ENCODE peak calls at places on chromosomes 16 and 17, in seven cellular contexts. One of them, this sample, is unnamed.

GRCh38 chr17:42087736-42088705 is 10.3 kb downstream of the ZNF385C start:
- DNase-seq in T-helper 2 cell: no peak
- DNase-seq in amniotic stem cell: no peak
- DNase-seq in central memory CD8-positive, alpha-beta T cell: no peak
- DNase-seq in left ventricle myocardium superior: no peak
- DNase-seq in HS-5: no peak
- DNase-seq in NCI-H748 treated with DMSO at 0.1 percent for 48 hours: no peak
- DNase-seq in this sample: no peak

GRCh38 chr17:78392295-78392694 is 13.8 kb downstream of the PGS1 start:
- DNase-seq in T-helper 2 cell: no peak
- DNase-seq in amniotic stem cell: no peak
- DNase-seq in central memory CD8-positive, alpha-beta T cell: no peak
- DNase-seq in left ventricle myocardium superior: peak
- DNase-seq in HS-5: no peak
- DNase-seq in NCI-H748 treated with DMSO at 0.1 percent for 48 hours: no peak
- DNase-seq in this sample: no peak

GRCh38 chr17:65177901-65178300 is 40.7 kb downstream of the RGS9 start:
- DNase-seq in T-helper 2 cell: no peak
- DNase-seq in amniotic stem cell: no peak
- DNase-seq in central memory CD8-positive, alpha-beta T cell: no peak
- DNase-seq in left ventricle myocardium superior: no peak
- DNase-seq in HS-5: peak
- DNase-seq in NCI-H748 treated with DMSO at 0.1 percent for 48 hours: no peak
- DNase-seq in this sample: no peak

GRCh38 chr17:70205386-70205785 is 36.1 kb downstream of the KCNJ2 start:
- DNase-seq in T-helper 2 cell: no peak
- DNase-seq in amniotic stem cell: no peak
- DNase-seq in central memory CD8-positive, alpha-beta T cell: no peak
- DNase-seq in left ventricle myocardium superior: no peak
- DNase-seq in HS-5: no peak
- DNase-seq in NCI-H748 treated with DMSO at 0.1 percent for 48 hours: no peak
- DNase-seq in this sample: no peak

GRCh38 chr17:40818733-40819527 is 3.5 kb downstream of the KRT10 start:
- DNase-seq in T-helper 2 cell: peak
- DNase-seq in amniotic stem cell: peak
- DNase-seq in central memory CD8-positive, alpha-beta T cell: peak
- DNase-seq in left ventricle myocardium superior: peak
- DNase-seq in HS-5: no peak
- DNase-seq in NCI-H748 treated with DMSO at 0.1 percent for 48 hours: peak
- DNase-seq in this sample: peak

GRCh38 chr17:63698381-63698885 is 1.5 kb downstream of the LIMD2 start:
- DNase-seq in T-helper 2 cell: no peak
- DNase-seq in amniotic stem cell: no peak
- DNase-seq in central memory CD8-positive, alpha-beta T cell: no peak
- DNase-seq in left ventricle myocardium superior: no peak
- DNase-seq in HS-5: no peak
- DNase-seq in NCI-H748 treated with DMSO at 0.1 percent for 48 hours: no peak
- DNase-seq in this sample: no peak

GRCh38 chr17:45857977-45858708 is 13.5 kb downstream of the SPPL2C start:
- DNase-seq in T-helper 2 cell: no peak
- DNase-seq in amniotic stem cell: peak
- DNase-seq in central memory CD8-positive, alpha-beta T cell: no peak
- DNase-seq in left ventricle myocardium superior: no peak
- DNase-seq in HS-5: no peak
- DNase-seq in NCI-H748 treated with DMSO at 0.1 percent for 48 hours: no peak
- DNase-seq in this sample: no peak

GRCh38 chr16:68492501-68493411 is 44.4 kb upstream of the SMPD3 start:
- DNase-seq in T-helper 2 cell: no peak
- DNase-seq in amniotic stem cell: no peak
- DNase-seq in central memory CD8-positive, alpha-beta T cell: no peak
- DNase-seq in left ventricle myocardium superior: no peak
- DNase-seq in HS-5: no peak
- DNase-seq in NCI-H748 treated with DMSO at 0.1 percent for 48 hours: no peak
- DNase-seq in this sample: no peak

GRCh38 chr16:56617212-56618085 is 8.1 kb upstream of the MT1E start:
- DNase-seq in T-helper 2 cell: no peak
- DNase-seq in amniotic stem cell: no peak
- DNase-seq in central memory CD8-positive, alpha-beta T cell: no peak
- DNase-seq in left ventricle myocardium superior: peak
- DNase-seq in HS-5: no peak
- DNase-seq in NCI-H748 treated with DMSO at 0.1 percent for 48 hours: no peak
- DNase-seq in this sample: peak

GRCh38 chr17:35568561-35568960 is 7.9 kb upstream of the SLFN14 start:
- DNase-seq in T-helper 2 cell: peak
- DNase-seq in amniotic stem cell: no peak
- DNase-seq in central memory CD8-positive, alpha-beta T cell: no peak
- DNase-seq in left ventricle myocardium superior: no peak
- DNase-seq in HS-5: no peak
- DNase-seq in NCI-H748 treated with DMSO at 0.1 percent for 48 hours: no peak
- DNase-seq in this sample: no peak

GRCh38 chr17:67378444-67379250 is 1.6 kb downstream of the PITPNC1 start:
- DNase-seq in T-helper 2 cell: peak
- DNase-seq in amniotic stem cell: peak
- DNase-seq in central memory CD8-positive, alpha-beta T cell: peak
- DNase-seq in left ventricle myocardium superior: peak
- DNase-seq in HS-5: no peak
- DNase-seq in NCI-H748 treated with DMSO at 0.1 percent for 48 hours: peak
- DNase-seq in this sample: peak

GRCh38 chr17:58974354-58974753 is 132.3 kb downstream of the TRIM37 start:
- DNase-seq in T-helper 2 cell: no peak
- DNase-seq in amniotic stem cell: no peak
- DNase-seq in central memory CD8-positive, alpha-beta T cell: no peak
- DNase-seq in left ventricle myocardium superior: no peak
- DNase-seq in HS-5: no peak
- DNase-seq in NCI-H748 treated with DMSO at 0.1 percent for 48 hours: no peak
- DNase-seq in this sample: no peak

GRCh38 chr16:57618306-57619132 is 9.9 kb upstream of the ADGRG1 start:
- DNase-seq in T-helper 2 cell: no peak
- DNase-seq in amniotic stem cell: no peak
- DNase-seq in central memory CD8-positive, alpha-beta T cell: no peak
- DNase-seq in left ventricle myocardium superior: no peak
- DNase-seq in HS-5: no peak
- DNase-seq in NCI-H748 treated with DMSO at 0.1 percent for 48 hours: no peak
- DNase-seq in this sample: peak

GRCh38 chr16:17466876-17467275 is 3.9 kb downstream of the XYLT1 start:
- DNase-seq in T-helper 2 cell: no peak
- DNase-seq in amniotic stem cell: no peak
- DNase-seq in central memory CD8-positive, alpha-beta T cell: no peak
- DNase-seq in left ventricle myocardium superior: no peak
- DNase-seq in HS-5: no peak
- DNase-seq in NCI-H748 treated with DMSO at 0.1 percent for 48 hours: no peak
- DNase-seq in this sample: no peak

GRCh38 chr17:28151001-28151400 is 108.5 kb downstream of the NLK start:
- DNase-seq in T-helper 2 cell: no peak
- DNase-seq in amniotic stem cell: no peak
- DNase-seq in central memory CD8-positive, alpha-beta T cell: no peak
- DNase-seq in left ventricle myocardium superior: no peak
- DNase-seq in HS-5: no peak
- DNase-seq in NCI-H748 treated with DMSO at 0.1 percent for 48 hours: peak
- DNase-seq in this sample: no peak

GRCh38 chr17:77602062-77602746 is 356.3 kb upstream of the TNRC6C start:
- DNase-seq in T-helper 2 cell: no peak
- DNase-seq in amniotic stem cell: no peak
- DNase-seq in central memory CD8-positive, alpha-beta T cell: no peak
- DNase-seq in left ventricle myocardium superior: peak
- DNase-seq in HS-5: no peak
- DNase-seq in NCI-H748 treated with DMSO at 0.1 percent for 48 hours: no peak
- DNase-seq in this sample: no peak

GRCh38 chr16:89037261-89038152 is 56.1 kb upstream of the ACSF3 start:
- DNase-seq in T-helper 2 cell: no peak
- DNase-seq in amniotic stem cell: peak
- DNase-seq in central memory CD8-positive, alpha-beta T cell: no peak
- DNase-seq in left ventricle myocardium superior: peak
- DNase-seq in HS-5: no peak
- DNase-seq in NCI-H748 treated with DMSO at 0.1 percent for 48 hours: no peak
- DNase-seq in this sample: no peak

GRCh38 chr17:65749479-65749878 is 188.0 kb upstream of the AXIN2 start:
- DNase-seq in T-helper 2 cell: no peak
- DNase-seq in amniotic stem cell: no peak
- DNase-seq in central memory CD8-positive, alpha-beta T cell: no peak
- DNase-seq in left ventricle myocardium superior: no peak
- DNase-seq in HS-5: peak
- DNase-seq in NCI-H748 treated with DMSO at 0.1 percent for 48 hours: no peak
- DNase-seq in this sample: no peak

GRCh38 chr17:39235555-39236221 is 9.9 kb upstream of the STAC2 start:
- DNase-seq in T-helper 2 cell: no peak
- DNase-seq in amniotic stem cell: no peak
- DNase-seq in central memory CD8-positive, alpha-beta T cell: no peak
- DNase-seq in left ventricle myocardium superior: no peak
- DNase-seq in HS-5: no peak
- DNase-seq in NCI-H748 treated with DMSO at 0.1 percent for 48 hours: peak
- DNase-seq in this sample: no peak

GRCh38 chr17:37361543-37361942 is 14.2 kb upstream of the C17orf78 start:
- DNase-seq in T-helper 2 cell: no peak
- DNase-seq in amniotic stem cell: no peak
- DNase-seq in central memory CD8-positive, alpha-beta T cell: no peak
- DNase-seq in left ventricle myocardium superior: no peak
- DNase-seq in HS-5: no peak
- DNase-seq in NCI-H748 treated with DMSO at 0.1 percent for 48 hours: no peak
- DNase-seq in this sample: no peak

GRCh38 chr17:3915642-3916012 is 638 bp downstream of the P2RX1 start:
- DNase-seq in T-helper 2 cell: no peak
- DNase-seq in amniotic stem cell: no peak
- DNase-seq in central memory CD8-positive, alpha-beta T cell: no peak
- DNase-seq in left ventricle myocardium superior: no peak
- DNase-seq in HS-5: no peak
- DNase-seq in NCI-H748 treated with DMSO at 0.1 percent for 48 hours: no peak
- DNase-seq in this sample: no peak

GRCh38 chr16:2587891-2588565 is 50.2 kb downstream of the PDPK1 start:
- DNase-seq in T-helper 2 cell: no peak
- DNase-seq in amniotic stem cell: no peak
- DNase-seq in central memory CD8-positive, alpha-beta T cell: no peak
- DNase-seq in left ventricle myocardium superior: peak
- DNase-seq in HS-5: no peak
- DNase-seq in NCI-H748 treated with DMSO at 0.1 percent for 48 hours: no peak
- DNase-seq in this sample: no peak

GRCh38 chr16:10521681-10522274 is 58.6 kb downstream of the EMP2 start:
- DNase-seq in T-helper 2 cell: no peak
- DNase-seq in amniotic stem cell: peak
- DNase-seq in central memory CD8-positive, alpha-beta T cell: no peak
- DNase-seq in left ventricle myocardium superior: peak
- DNase-seq in HS-5: no peak
- DNase-seq in NCI-H748 treated with DMSO at 0.1 percent for 48 hours: no peak
- DNase-seq in this sample: no peak

GRCh38 chr17:31627960-31628359 is 231.1 kb downstream of the COPRS start:
- DNase-seq in T-helper 2 cell: no peak
- DNase-seq in amniotic stem cell: peak
- DNase-seq in central memory CD8-positive, alpha-beta T cell: no peak
- DNase-seq in left ventricle myocardium superior: no peak
- DNase-seq in HS-5: peak
- DNase-seq in NCI-H748 treated with DMSO at 0.1 percent for 48 hours: no peak
- DNase-seq in this sample: no peak

GRCh38 chr16:3065069-3065741 is at the start of gene IL32:
- DNase-seq in T-helper 2 cell: peak
- DNase-seq in amniotic stem cell: peak
- DNase-seq in central memory CD8-positive, alpha-beta T cell: no peak
- DNase-seq in left ventricle myocardium superior: peak
- DNase-seq in HS-5: peak
- DNase-seq in NCI-H748 treated with DMSO at 0.1 percent for 48 hours: no peak
- DNase-seq in this sample: no peak

GRCh38 chr16:81669473-81670350 is 109.4 kb upstream of the PLCG2 start:
- DNase-seq in T-helper 2 cell: no peak
- DNase-seq in amniotic stem cell: no peak
- DNase-seq in central memory CD8-positive, alpha-beta T cell: no peak
- DNase-seq in left ventricle myocardium superior: no peak
- DNase-seq in HS-5: no peak
- DNase-seq in NCI-H748 treated with DMSO at 0.1 percent for 48 hours: no peak
- DNase-seq in this sample: no peak

GRCh38 chr17:81513669-81514484 is 1.3 kb upstream of the ACTG1 start:
- DNase-seq in T-helper 2 cell: no peak
- DNase-seq in amniotic stem cell: peak
- DNase-seq in central memory CD8-positive, alpha-beta T cell: no peak
- DNase-seq in left ventricle myocardium superior: peak
- DNase-seq in HS-5: no peak
- DNase-seq in NCI-H748 treated with DMSO at 0.1 percent for 48 hours: peak
- DNase-seq in this sample: peak

GRCh38 chr17:47810200-47810821 is 11.3 kb downstream of the OSBPL7 start:
- DNase-seq in T-helper 2 cell: no peak
- DNase-seq in amniotic stem cell: peak
- DNase-seq in central memory CD8-positive, alpha-beta T cell: no peak
- DNase-seq in left ventricle myocardium superior: no peak
- DNase-seq in HS-5: peak
- DNase-seq in NCI-H748 treated with DMSO at 0.1 percent for 48 hours: no peak
- DNase-seq in this sample: no peak

GRCh38 chr17:21297597-21297996 is 13.1 kb downstream of the MAP2K3 start:
- DNase-seq in T-helper 2 cell: no peak
- DNase-seq in amniotic stem cell: no peak
- DNase-seq in central memory CD8-positive, alpha-beta T cell: no peak
- DNase-seq in left ventricle myocardium superior: no peak
- DNase-seq in HS-5: no peak
- DNase-seq in NCI-H748 treated with DMSO at 0.1 percent for 48 hours: no peak
- DNase-seq in this sample: no peak

GRCh38 chr17:2792541-2793169 is 3.6 kb upstream of the RAP1GAP2 start:
- DNase-seq in T-helper 2 cell: no peak
- DNase-seq in amniotic stem cell: no peak
- DNase-seq in central memory CD8-positive, alpha-beta T cell: peak
- DNase-seq in left ventricle myocardium superior: no peak
- DNase-seq in HS-5: no peak
- DNase-seq in NCI-H748 treated with DMSO at 0.1 percent for 48 hours: no peak
- DNase-seq in this sample: no peak

This sample was measured in breast epithelium.